ENCODE peak calls at places on chromosomes 13 and 19, in six cellular contexts. I, R, N, F, A and W are unnamed samples.
A peak's percentile ranks its signal among the peaks of the same experiment; 100 is the strongest.

GRCh38 chr19:9431475-9431874 is 3.9 kb downstream of the ZNF266 start:
- DNase-seq in I (no peak), R (peak; percentile 56), N (no peak), F (peak; percentile 58), A (no peak), W (peak; percentile 55)

GRCh38 chr13:112771139-112771876 is 81.5 kb downstream of the ATP11A start:
- DNase-seq in I (no peak), R (no peak), N (no peak), F (no peak), A (peak; percentile 35), W (no peak)

GRCh38 chr19:5099822-5100221 is 130.9 kb downstream of the KDM4B start:
- DNase-seq in I (no peak), R (no peak), N (no peak), F (no peak), A (no peak), W (no peak)

GRCh38 chr13:102599451-102600012 is 2.7 kb downstream of the TPP2 start:
- DNase-seq in I (no peak), R (no peak), N (no peak), F (no peak), A (no peak), W (no peak)

GRCh38 chr19:33359581-33359980 is 13.9 kb upstream of the CEBPG start:
- DNase-seq in I (no peak), R (no peak), N (no peak), F (no peak), A (no peak), W (no peak)

GRCh38 chr19:58570770-58571574 is 2.2 kb downstream of the MZF1 start:
- DNase-seq in I (peak; percentile 18), R (no peak), N (no peak), F (no peak), A (peak; percentile 83), W (no peak)

GRCh38 chr13:26280822-26281221 is 26.9 kb downstream of the CDK8 start:
- DNase-seq in I (no peak), R (no peak), N (no peak), F (no peak), A (no peak), W (peak; percentile 29)

GRCh38 chr13:18235756-18236527 is 945.7 kb downstream of the TUBA3C start:
- DNase-seq in I (no peak), R (no peak), N (no peak), F (no peak), A (no peak), W (no peak)

GRCh38 chr19:4391701-4392543 is 8.4 kb downstream of the SH3GL1 start:
- DNase-seq in I (no peak), R (no peak), N (no peak), F (no peak), A (peak; percentile 85), W (no peak)

GRCh38 chr19:6047741-6048231 is 62.5 kb downstream of the RFX2 start:
- DNase-seq in I (peak; percentile 24), R (peak; percentile 46), N (peak; percentile 44), F (peak; percentile 80), A (no peak), W (peak; percentile 66)

GRCh38 chr13:99086149-99086868 is 108.4 kb upstream of the DOCK9 start:
- DNase-seq in I (peak; percentile 55), R (peak; percentile 55), N (peak; percentile 65), F (peak; percentile 87), A (peak; percentile 95), W (peak; percentile 60)

GRCh38 chr19:51480590-51480989 is 2.3 kb downstream of the CEACAM18 start:
- DNase-seq in I (no peak), R (peak; percentile 51), N (no peak), F (peak; percentile 46), A (no peak), W (no peak)

GRCh38 chr19:7618771-7619510 is 10.4 kb downstream of the XAB2 start:
- DNase-seq in I (no peak), R (no peak), N (no peak), F (no peak), A (no peak), W (peak; percentile 92)

GRCh38 chr13:23658929-23659541 is 88.8 kb downstream of the TNFRSF19 start:
- DNase-seq in I (peak; percentile 71), R (no peak), N (no peak), F (no peak), A (no peak), W (no peak)

GRCh38 chr19:45483033-45483432 is 13.8 kb downstream of the RTN2 start:
- DNase-seq in I (no peak), R (no peak), N (no peak), F (no peak), A (no peak), W (no peak)

GRCh38 chr13:56773148-56773547 is 367.6 kb upstream of the PRR20A start:
- DNase-seq in I (no peak), R (no peak), N (no peak), F (no peak), A (no peak), W (no peak)

GRCh38 chr13:41658057-41658642 is 200.8 kb downstream of the RGCC start:
- DNase-seq in I (no peak), R (no peak), N (no peak), F (no peak), A (no peak), W (no peak)

GRCh38 chr19:45492627-45493470 is 4.0 kb downstream of the RTN2 start:
- DNase-seq in I (no peak), R (peak; percentile 65), N (no peak), F (peak; percentile 84), A (no peak), W (no peak)

GRCh38 chr19:48537541-48537940 is 14.4 kb upstream of the SULT2B1 start:
- DNase-seq in I (no peak), R (no peak), N (no peak), F (no peak), A (no peak), W (no peak)

GRCh38 chr13:49214917-49215376 is 5.2 kb upstream of the MLNR start:
- DNase-seq in I (no peak), R (peak; percentile 75), N (peak; percentile 54), F (no peak), A (peak; percentile 90), W (no peak)

GRCh38 chr13:113275387-113275786 is 21.7 kb upstream of the LAMP1 start:
- DNase-seq in I (peak; percentile 25), R (peak; percentile 49), N (peak; percentile 33), F (peak; percentile 61), A (no peak), W (peak; percentile 55)

GRCh38 chr19:2039082-2039958 is 11.7 kb downstream of the MKNK2 start:
- DNase-seq in I (no peak), R (no peak), N (no peak), F (no peak), A (peak; percentile 85), W (peak; percentile 14)

GRCh38 chr19:918481-919156 is 1.5 kb downstream of the KISS1R start:
- DNase-seq in I (no peak), R (peak; percentile 56), N (no peak), F (peak; percentile 39), A (peak; percentile 85), W (no peak)

GRCh38 chr19:8257052-8257443 is 47.9 kb downstream of the CERS4 start:
- DNase-seq in I (no peak), R (peak; percentile 76), N (no peak), F (no peak), A (no peak), W (no peak)

GRCh38 chr19:34504809-34505291 is 23.3 kb downstream of the WTIP start:
- DNase-seq in I (no peak), R (no peak), N (no peak), F (no peak), A (no peak), W (no peak)

GRCh38 chr19:42455621-42456081 is 12.9 kb upstream of the CXCL17 start:
- DNase-seq in I (no peak), R (no peak), N (no peak), F (no peak), A (no peak), W (no peak)

GRCh38 chr13:75621147-75621546 is 15.0 kb upstream of the LMO7 start:
- DNase-seq in I (no peak), R (peak; percentile 43), N (no peak), F (no peak), A (no peak), W (no peak)
- H3K4me3 ChIP-seq in I (no peak overlapping the region), R (no peak overlapping the region), N (no peak overlapping the region), F (no peak overlapping the region), A (no peak overlapping the region), W (no peak overlapping the region)

GRCh38 chr13:110305949-110306339 is 1.0 kb downstream of the COL4A1 start:
- DNase-seq in I (no peak), R (peak; percentile 33), N (no peak), F (no peak), A (no peak), W (no peak)

GRCh38 chr13:110307697-110308376 is 753 bp downstream of the COL4A2 start:
- DNase-seq in I (no peak), R (no peak), N (no peak), F (peak; percentile 59), A (no peak), W (no peak)

GRCh38 chr13:110308377-110309158 is 1.5 kb downstream of the COL4A2 start:
- DNase-seq in I (peak; percentile 44), R (peak; percentile 74), N (no peak), F (peak; percentile 84), A (no peak), W (no peak)

GRCh38 chr13:110306340-110306959 is 507 bp downstream of the COL4A1 start:
- DNase-seq in I (peak; percentile 46), R (peak; percentile 58), N (no peak), F (peak; percentile 69), A (no peak), W (no peak)

DNA sequence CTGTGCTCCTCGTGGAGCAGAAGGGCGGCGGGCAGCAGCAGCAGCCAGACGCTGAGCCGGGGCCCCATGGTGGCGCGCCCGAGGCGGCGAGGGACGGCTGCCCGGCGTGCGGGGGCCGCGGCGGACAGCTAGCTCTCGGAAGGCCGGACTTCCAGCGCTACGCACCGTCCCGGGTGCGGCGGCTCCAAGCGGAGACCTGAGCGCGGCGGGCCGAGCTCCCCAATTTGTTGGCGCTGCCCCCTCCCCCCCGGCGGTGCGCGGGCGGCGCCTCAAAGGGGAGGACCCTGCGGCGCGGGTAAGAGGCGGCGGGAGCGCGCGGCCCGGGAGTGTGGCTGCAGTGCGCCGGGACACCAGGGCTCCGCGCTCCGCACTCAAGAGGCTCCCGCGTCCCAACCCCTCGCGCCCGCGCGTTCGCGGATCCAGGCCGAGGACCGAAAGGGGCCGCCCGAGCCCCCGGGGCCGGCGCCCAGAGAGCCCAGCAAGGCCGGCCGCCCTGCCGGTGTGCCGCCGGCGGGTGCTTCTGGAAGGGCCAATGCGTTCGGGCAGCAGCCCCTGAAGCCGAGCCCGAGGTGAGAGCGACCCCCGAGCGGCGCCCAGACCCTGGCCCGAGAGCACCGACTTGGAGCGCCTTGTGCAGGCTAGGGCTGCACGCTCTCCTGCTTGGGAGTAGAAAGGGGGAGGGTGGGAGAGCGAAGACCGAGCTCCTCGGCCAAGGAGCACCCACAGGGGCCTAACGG is at the start of the genes COL4A1 and COL4A2:
- DNase-seq in I (peak; percentile 90), R (peak; percentile 83), N (no peak), F (peak; percentile 91), A (no peak), W (no peak)
- H3K27me3 ChIP-seq in I (no peaks in the 10 kb centered on the region), R (no peaks in the 10 kb centered on the region), N (no peaks in the 10 kb centered on the region), F (no peaks in the 10 kb centered on the region), A (no peaks in the 10 kb centered on the region), W (peaks cover 98% of the 10 kb centered on the region)

GRCh38 chr19:18895038-18895827 is 725 bp downstream of the CERS1 start:
- DNase-seq in I (no peak), R (no peak), N (peak; percentile 15), F (peak; percentile 90), A (peak; percentile 75), W (peak; percentile 76)
- TF ChIP-seq CTCF in I (no peak), R (peak; percentile 28), N (peak; percentile 20), F (peak; percentile 64), A (peak; percentile 9), W (peak; percentile 50)

GRCh38 chr13:84912720-84913119 is 886.5 kb downstream of the SLITRK6 start:
- DNase-seq in I (no peak), R (peak; percentile 17), N (no peak), F (no peak), A (no peak), W (no peak)

GRCh38 chr13:84910423-84910822 is 888.8 kb downstream of the SLITRK6 start:
- DNase-seq in I (no peak), R (no peak), N (no peak), F (no peak), A (no peak), W (no peak)
- H3K4me3 ChIP-seq in I (no peak overlapping the region), R (no peak overlapping the region), N (no peak overlapping the region), F (no peak overlapping the region), A (no peak overlapping the region), W (no peak overlapping the region)